ENCODE peak calls at places on chromosomes 3 and 15, in four cellular contexts. K is skeletal muscle cell, N is epithelial cell of esophagus, R is aorta. L is an unnamed sample.

GRCh38 chr3:49388416-49388815 is 23.4 kb downstream of the RHOA start:
- DNase-seq in K (no peak), R (no peak), N (peak; percentile 48), L (no peak)

GRCh38 chr3:140845878-140846277 is 95.8 kb upstream of the SLC25A36 start:
- DNase-seq in R (no peak), K (no peak), N (no peak), L (no peak)

GRCh38 chr15:63752075-63752684 is 81.6 kb downstream of the HERC1 start:
- DNase-seq in R (no peak), K (peak; percentile 11), N (peak; percentile 73), L (no peak)

GRCh38 chr15:63481105-63481810 is 23.1 kb upstream of the USP3 start:
- DNase-seq in N (peak; percentile 89), K (no peak), R (no peak), L (peak; percentile 92)

GRCh38 chr3:12175844-12176453 is 17.2 kb upstream of the TIMP4 start:
- DNase-seq in N (peak; percentile 58), K (no peak), R (peak; percentile 70), L (no peak)

GRCh38 chr15:75043509-75044257 is 20.3 kb downstream of the PPCDC start:
- DNase-seq in R (peak; percentile 97), K (peak; percentile 100), N (peak; percentile 70), L (peak; percentile 93)

GRCh38 chr3:169104541-169104940 is 559.0 kb downstream of the MECOM start:
- DNase-seq in R (no peak), N (peak; percentile 77), K (peak; percentile 49), L (peak; percentile 74)

GRCh38 chr15:70060214-70061085 is 37.3 kb downstream of the TLE3 start:
- DNase-seq in K (no peak), N (no peak), R (no peak), L (no peak)

GRCh38 chr3:127672429-127673190 is at the start of gene ABTB1:
- DNase-seq in N (peak; percentile 80), R (peak; percentile 94), K (no peak), L (no peak)

GRCh38 chr3:146524961-146525360 is 19.4 kb downstream of the PLSCR1 start:
- DNase-seq in K (no peak), R (no peak), N (no peak), L (no peak)

GRCh38 chr15:92801774-92802464 is 98.2 kb upstream of the CHD2 start:
- DNase-seq in R (peak; percentile 91), N (peak; percentile 89), K (peak; percentile 72), L (no peak)

GRCh38 chr3:134374791-134375541 is 719 bp upstream of the AMOTL2 start:
- DNase-seq in N (peak; percentile 65), R (peak; percentile 47), K (no peak), L (no peak)

GRCh38 chr3:122886951-122887350 is 92.1 kb downstream of the SLC49A4 start:
- DNase-seq in N (no peak), R (no peak), K (no peak), L (no peak)

GRCh38 chr3:127803619-127804018 is 18.7 kb downstream of the MGLL start:
- DNase-seq in K (peak; percentile 83), R (no peak), N (peak; percentile 98), L (peak; percentile 96)

GRCh38 chr15:74245342-74245931 is 9.3 kb downstream of the CCDC33 start:
- DNase-seq in K (no peak), R (no peak), N (no peak), L (no peak)

GRCh38 chr15:54120949-54121463 is 142.8 kb downstream of the UNC13C start:
- DNase-seq in K (no peak), N (no peak), R (no peak), L (no peak)

GRCh38 chr15:100877551-100877950 is 2.1 kb upstream of the ALDH1A3 start:
- DNase-seq in N (peak; percentile 94), R (no peak), K (no peak), L (no peak)

GRCh38 chr3:59659755-59660154 is 609.9 kb upstream of the CFAP20DC start:
- DNase-seq in N (no peak), R (no peak), K (no peak), L (no peak)

GRCh38 chr3:11200679-11200952 is 46.3 kb downstream of the HRH1 start:
- DNase-seq in K (no peak), R (no peak), N (peak; percentile 75), L (no peak)

GRCh38 chr3:43857361-43858051 is 166.8 kb downstream of the ABHD5 start:
- DNase-seq in R (no peak), K (no peak), N (peak; percentile 30), L (no peak)

GRCh38 chr3:4532535-4533112 is 39.5 kb downstream of the ITPR1 start:
- DNase-seq in N (no peak), K (peak; percentile 5), R (no peak), L (no peak)

GRCh38 chr15:31178705-31179104 is 77.2 kb upstream of the TRPM1 start:
- DNase-seq in N (no peak), K (no peak), R (no peak), L (no peak)

GRCh38 chr3:50620846-50621245 is 3.9 kb downstream of the MAPKAPK3 start:
- DNase-seq in R (no peak), K (no peak), N (no peak), L (no peak)

GRCh38 chr15:69997701-69998273 is 99.9 kb downstream of the TLE3 start:
- DNase-seq in N (peak; percentile 75), K (no peak), R (peak; percentile 73), L (peak; percentile 80)

GRCh38 chr15:46131876-46132275 is 497.0 kb downstream of the SQOR start:
- DNase-seq in N (no peak), K (no peak), R (no peak), L (no peak)

GRCh38 chr3:8959683-8960082 is 3.6 kb downstream of the RAD18 start:
- DNase-seq in N (no peak), K (no peak), R (no peak), L (no peak)

GRCh38 chr15:43828061-43828657 is 1.4 kb downstream of the WDR76 start:
- DNase-seq in R (no peak), N (no peak), K (no peak), L (no peak)

GRCh38 chr15:43096411-43096810 is 9.4 kb downstream of the UBR1 start:
- DNase-seq in K (no peak), N (no peak), R (no peak), L (no peak)

GRCh38 chr3:176971613-176972174 is 225.6 kb downstream of the TBL1XR1 start:
- DNase-seq in R (no peak), K (no peak), N (no peak), L (no peak)

GRCh38 chr3:138051946-138052802 is 42.2 kb downstream of the CLDN18 start:
- DNase-seq in N (peak; percentile 62), R (no peak), K (no peak), L (no peak)

GRCh38 chr3:37198996-37199395 is 24.6 kb upstream of the LRRFIP2 start:
- DNase-seq in K (no peak), R (no peak), N (peak; percentile 71), L (no peak)

GRCh38 chr15:83379574-83379973 is 67.6 kb upstream of the SH3GL3 start:
- DNase-seq in N (peak; percentile 95), K (no peak), R (no peak), L (no peak)

DNA sequence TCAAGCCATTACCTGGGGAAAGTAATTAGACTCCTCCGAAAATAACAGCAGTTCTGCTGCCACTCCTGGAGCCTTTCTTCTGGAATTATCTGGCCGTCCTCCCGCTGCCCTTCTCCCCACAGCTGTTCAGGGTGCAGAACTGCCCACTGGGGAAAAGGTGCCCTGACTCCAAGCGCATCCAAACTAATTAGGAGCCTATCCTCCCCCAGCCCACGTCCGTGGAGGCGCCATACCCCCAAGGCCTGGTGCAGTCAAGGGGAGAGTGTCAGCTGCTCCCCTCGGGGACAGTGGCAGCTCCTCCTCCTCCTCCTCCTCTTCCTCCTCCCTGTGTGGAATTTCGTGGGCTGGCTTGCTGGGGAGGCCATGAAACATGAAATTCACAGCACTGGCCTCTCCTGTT is 177.2 kb downstream of the XXYLT1 start:
- DNase-seq in R (peak; percentile 17), N (no peak), K (no peak), L (no peak)
- H3K4me3 ChIP-seq in R (no peak overlapping the region), N (no peak overlapping the region), K (no peak overlapping the region), L (no peak overlapping the region)

GRCh38 chr3:80227216-80227615 is 459.4 kb upstream of the ROBO1 start:
- DNase-seq in N (peak; percentile 35), R (no peak), K (no peak), L (no peak)

GRCh38 chr3:80238606-80239005 is 470.8 kb upstream of the ROBO1 start:
- DNase-seq in N (no peak), R (no peak), K (no peak), L (no peak)

GRCh38 chr3:80230954-80231353 is 463.2 kb upstream of the ROBO1 start:
- DNase-seq in K (no peak), R (no peak), N (no peak), L (no peak)

GRCh38 chr3:80233576-80233975 is 465.8 kb upstream of the ROBO1 start:
- DNase-seq in R (no peak), N (peak; percentile 77), K (peak; percentile 16), L (no peak)

DNA sequence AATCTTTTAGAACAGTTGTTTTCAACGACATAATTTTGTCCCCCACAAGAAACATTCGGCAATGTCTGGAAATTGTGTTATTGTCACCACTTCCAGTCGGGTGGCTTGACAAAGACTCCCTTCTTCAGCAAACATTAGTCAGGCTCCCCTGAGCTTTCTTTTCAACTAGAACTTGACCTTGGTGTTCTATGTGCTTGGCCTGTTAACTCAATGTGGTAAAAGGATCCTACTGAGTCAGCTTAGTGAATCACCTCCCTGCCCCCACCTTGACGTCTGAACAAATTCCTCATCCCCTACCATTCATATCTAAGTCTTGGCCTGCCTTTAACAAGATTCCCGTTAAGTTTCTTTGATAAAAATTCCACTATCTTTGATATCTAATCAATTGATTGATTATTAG is 465.0 kb upstream of the ROBO1 start:
- DNase-seq in N (peak; percentile 94), R (no peak), K (peak; percentile 96), L (peak; percentile 87)
- H3K4me3 ChIP-seq in N (no peak overlapping the region), R (no peak overlapping the region), K (no peak overlapping the region), L (no peak overlapping the region)

DNA sequence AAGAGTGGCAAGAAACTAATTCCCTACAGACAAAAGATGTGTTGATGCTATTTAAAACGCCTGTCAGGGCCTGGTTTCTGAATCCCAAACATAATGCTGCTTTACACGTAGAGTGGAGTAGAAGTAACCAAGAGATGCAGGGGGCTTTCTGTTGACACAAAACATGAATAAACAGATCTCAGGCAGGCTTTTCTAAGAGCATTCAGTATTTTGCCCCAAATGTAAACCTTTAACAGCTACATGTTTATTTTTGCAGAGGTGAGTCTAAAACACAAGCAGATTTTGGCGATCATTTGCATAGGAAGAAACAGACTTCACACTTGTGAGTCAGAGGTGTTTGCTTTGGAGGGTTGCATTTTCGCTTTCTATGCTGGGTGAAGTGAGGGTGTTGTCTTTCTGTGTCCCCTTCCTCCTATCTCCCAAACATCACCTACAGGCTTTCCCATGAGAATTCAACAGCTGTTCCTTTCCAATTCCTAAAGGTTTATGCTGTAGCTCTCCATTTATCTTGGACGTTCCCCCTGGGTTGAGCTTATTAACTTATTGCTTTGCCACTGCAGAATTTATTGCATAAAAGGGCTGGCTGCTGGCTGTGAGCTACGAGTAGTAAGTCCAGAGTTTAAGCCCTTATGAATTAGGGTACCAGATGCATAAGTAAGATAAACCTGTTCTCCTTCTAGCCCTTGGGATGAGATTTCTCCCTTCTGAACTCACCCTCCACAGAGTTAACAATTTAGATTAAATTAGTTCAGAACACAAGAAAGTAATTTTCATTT is 156.7 kb downstream of the DIPK2A start:
- DNase-seq in N (peak; percentile 30), R (no peak), K (no peak), L (no peak)
- H3K4me3 ChIP-seq in N (no peak overlapping the region), R (peak overlapping the region; percentile 31), K (no peak overlapping the region), L (no peak overlapping the region)

DNA sequence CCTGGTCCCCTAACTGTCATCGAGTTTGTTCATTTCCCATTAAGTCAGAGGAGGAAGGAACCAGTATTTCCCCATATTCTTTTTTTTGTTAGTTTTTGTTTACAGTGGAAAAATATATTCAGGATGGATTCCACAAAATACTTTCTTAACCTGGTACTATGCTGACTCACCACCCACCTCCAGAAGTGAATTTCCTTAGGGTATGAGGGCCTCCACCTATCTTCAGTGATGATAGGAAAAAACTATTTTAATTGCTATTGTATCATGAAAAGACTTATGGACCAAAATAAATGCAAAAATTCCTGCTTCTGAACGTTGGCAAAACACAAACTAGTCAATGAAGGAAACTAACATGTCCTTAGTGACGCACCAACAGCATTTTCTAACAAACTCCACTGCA is 64.2 kb upstream of the FOXP1 start:
- DNase-seq in N (peak; percentile 38), R (no peak), K (no peak), L (no peak)
- H3K4me3 ChIP-seq in N (no peak overlapping the region), R (no peak overlapping the region), K (no peak overlapping the region), L (no peak overlapping the region)